ENCODE peak calls at places on chromosomes 3 and 15, in six cellular contexts. Y is activated CD8-positive, alpha-beta memory T cell treated with anti-CD3 and anti-CD28 coated beads, Interleukin-2, amount 50 U/mL, for 4 hours; C is fibroblast of pulmonary artery; T is T-helper 1 cell; S is mesothelial cell of epicardium; B is GM04504. Z is an unnamed sample.

GRCh38 chr3:98766924-98767323 is 3.8 kb downstream of the ST3GAL6 start:
- DNase-seq in Y (no peak), C (no peak), T (no peak), S (no peak), B (no peak), Z (no peak)

GRCh38 chr3:69107841-69108240 is 14.6 kb downstream of the LMOD3 start:
- DNase-seq in Y (no peak), C (no peak), T (no peak), S (no peak), B (no peak), Z (no peak)

GRCh38 chr3:156674911-156675743 is 737 bp downstream of the TIPARP start:
- DNase-seq in Y (peak; percentile 38), C (peak; percentile 66), T (peak; percentile 49), S (peak; percentile 42), B (no peak), Z (peak; percentile 28)

GRCh38 chr3:14523792-14524191 is 16.4 kb downstream of the GRIP2 start:
- DNase-seq in Y (no peak), C (no peak), T (no peak), S (no peak), B (no peak), Z (no peak)

GRCh38 chr3:50370594-50370993 is 11.3 kb upstream of the TMEM115 start:
- DNase-seq in Y (no peak), C (peak; percentile 54), T (no peak), S (no peak), B (no peak), Z (no peak)

GRCh38 chr15:59371458-59372351 is 966 bp downstream of the MYO1E start:
- DNase-seq in Y (no peak), C (peak; percentile 30), T (no peak), S (peak; percentile 40), B (no peak), Z (no peak)

GRCh38 chr3:103926936-103927335 is 1439.8 kb upstream of the ALCAM start:
- DNase-seq in Y (no peak), C (no peak), T (no peak), S (no peak), B (no peak), Z (no peak)

GRCh38 chr3:18847583-18848197 is 300.6 kb upstream of the KCNH8 start:
- DNase-seq in Y (no peak), C (no peak), T (no peak), S (no peak), B (no peak), Z (no peak)

GRCh38 chr3:43015572-43016512 is 36.7 kb downstream of the GASK1A start:
- DNase-seq in Y (no peak), C (no peak), T (no peak), S (no peak), B (no peak), Z (no peak)

GRCh38 chr3:30502051-30502741 is 104.2 kb upstream of the TGFBR2 start:
- DNase-seq in Y (no peak), C (no peak), T (no peak), S (no peak), B (no peak), Z (no peak)

GRCh38 chr15:98412852-98413251 is 235.5 kb upstream of the IGF1R start:
- DNase-seq in Y (no peak), C (no peak), T (no peak), S (no peak), B (no peak), Z (no peak)

GRCh38 chr3:169759256-169759655 is 5.6 kb downstream of the TERC start:
- DNase-seq in Y (no peak), C (peak; percentile 53), T (peak; percentile 78), S (no peak), B (no peak), Z (no peak)

GRCh38 chr3:156371683-156372082 is 183.2 kb downstream of the SSR3 start:
- DNase-seq in Y (no peak), C (no peak), T (no peak), S (no peak), B (no peak), Z (no peak)

GRCh38 chr15:77031376-77032050 is 36.6 kb downstream of the PSTPIP1 start:
- DNase-seq in Y (peak; percentile 40), C (no peak), T (peak; percentile 28), S (peak; percentile 10), B (no peak), Z (no peak)

GRCh38 chr15:78968539-78969271 is 23.9 kb upstream of the CTSH start:
- DNase-seq in Y (no peak), C (no peak), T (no peak), S (no peak), B (no peak), Z (no peak)

GRCh38 chr15:37045241-37045640 is 55.1 kb downstream of the MEIS2 start:
- DNase-seq in Y (no peak), C (no peak), T (no peak), S (no peak), B (no peak), Z (no peak)

GRCh38 chr15:70670680-70671079 is 92.7 kb downstream of the UACA start:
- DNase-seq in Y (no peak), C (peak; percentile 46), T (no peak), S (no peak), B (no peak), Z (no peak)

GRCh38 chr3:50008931-50009330 is 69.0 kb downstream of the RBM6 start:
- DNase-seq in Y (no peak), C (peak; percentile 26), T (no peak), S (no peak), B (no peak), Z (no peak)

GRCh38 chr3:55963611-55964010 is 476.5 kb upstream of the WNT5A start:
- DNase-seq in Y (no peak), C (no peak), T (no peak), S (no peak), B (no peak), Z (no peak)

GRCh38 chr15:66831289-66831688 is 129.3 kb downstream of the SMAD6 start:
- DNase-seq in Y (no peak), C (no peak), T (no peak), S (no peak), B (no peak), Z (no peak)

GRCh38 chr3:4734454-4734853 is 241.3 kb downstream of the ITPR1 start:
- DNase-seq in Y (no peak), C (no peak), T (no peak), S (no peak), B (no peak), Z (no peak)

GRCh38 chr3:197541756-197542539 is 13.8 kb downstream of the BDH1 start:
- DNase-seq in Y (no peak), C (peak; percentile 86), T (no peak), S (no peak), B (peak; percentile 55), Z (no peak)

GRCh38 chr3:43155464-43156121 is 49.7 kb upstream of the POMGNT2 start:
- DNase-seq in Y (no peak), C (peak; percentile 85), T (no peak), S (no peak), B (peak; percentile 71), Z (no peak)

GRCh38 chr3:113214917-113215595 is 3.7 kb downstream of the BOC start:
- DNase-seq in Y (no peak), C (no peak), T (no peak), S (no peak), B (peak; percentile 64), Z (no peak)

GRCh38 chr3:160479376-160479775 is 29.8 kb upstream of the TRIM59 start:
- DNase-seq in Y (no peak), C (no peak), T (no peak), S (no peak), B (no peak), Z (no peak)